ENCODE peak calls at places on chromosomes 7 and 10, in nine cellular contexts. T is AG09309; A is mammary epithelial cell; I is H54; B is body of pancreas; G is GM23248; W is fibroblast of pulmonary artery; Q is AG09319; F is stimulated activated CD8-positive, alpha-beta memory T cell treated with anti-CD3 and anti-CD28 coated beads, Interleukin-4, amount 100 ng/mL, for 1 hour. Z is an unnamed sample.

GRCh38 chr10:62384447-62385081 is 10.4 kb downstream of the ZNF365 start:
- DNase-seq in A (peak; percentile 89), B (no peak), G (peak; percentile 39), I (no peak), W (no peak), F (no peak), T (no peak), Q (no peak), Z (no peak)

GRCh38 chr10:133399123-133399601 is 5.2 kb downstream of the MTG1 start:
- DNase-seq in A (no peak), Q (no peak), F (no peak), B (no peak), T (no peak), G (no peak), W (no peak), I (no peak), Z (no peak)

GRCh38 chr10:86591436-86591835 is 62.9 kb upstream of the OPN4 start:
- DNase-seq in Q (no peak), I (no peak), T (no peak), W (no peak), G (no peak), F (no peak), B (no peak), A (no peak), Z (no peak)

GRCh38 chr10:29736325-29737208 is 101.8 kb upstream of the SVIL start:
- DNase-seq in F (no peak), Q (no peak), I (peak; percentile 89), W (peak; percentile 50), T (no peak), B (peak; percentile 77), A (peak; percentile 61), G (peak; percentile 77), Z (no peak)

GRCh38 chr7:150323682-150324365 is 479 bp upstream of the ACTR3C start:
- DNase-seq in W (no peak), T (no peak), F (no peak), B (no peak), Q (no peak), G (no peak), A (no peak), I (no peak), Z (no peak)

GRCh38 chr10:48507933-48508830 is 96.7 kb downstream of the ARHGAP22 start:
- DNase-seq in Q (no peak), I (peak; percentile 42), F (no peak), W (no peak), B (no peak), A (no peak), T (no peak), G (peak; percentile 34), Z (no peak)

GRCh38 chr7:107878636-107879035 is 12.3 kb upstream of the DLD start:
- DNase-seq in I (no peak), A (peak; percentile 14), F (no peak), T (no peak), W (no peak), B (no peak), G (no peak), Q (no peak), Z (no peak)

GRCh38 chr10:78408671-78409472 is 375.2 kb downstream of the RPS24 start:
- DNase-seq in A (no peak), I (no peak), G (peak; percentile 73), W (peak; percentile 59), F (no peak), B (peak; percentile 94), T (no peak), Q (no peak), Z (no peak)

GRCh38 chr10:133133471-133134231 is 26.4 kb upstream of the KNDC1 start:
- DNase-seq in G (no peak), F (no peak), B (no peak), I (no peak), W (no peak), Q (no peak), A (no peak), T (no peak), Z (no peak)

GRCh38 chr10:17213646-17214349 is 12.3 kb upstream of the TRDMT1 start:
- DNase-seq in W (peak; percentile 46), T (no peak), A (peak; percentile 42), B (no peak), G (peak; percentile 69), Q (no peak), F (no peak), I (no peak), Z (no peak)

Z was measured in effector CD8-positive, alpha-beta T cell.